ENCODE peak calls at places on chromosomes 7 and 10, in nine cellular contexts. B is stomach, M is spleen, A is GM13976, O is WERI-Rb-1, K is A549, W is GM12865, Y is HFF-Myc, Q is testis. N is an unnamed sample.

GRCh38 chr10:77702166-77702565 is 64.6 kb upstream of the KCNMA1 start:
- DNase-seq in O (no peak), K (no peak), A (no peak), B (no peak), M (no peak), Y (peak; percentile 66), Q (peak; percentile 32), W (peak; percentile 65), N (no peak)

GRCh38 chr7:135914346-135914745 is 62.8 kb downstream of the MTPN start:
- DNase-seq in M (no peak), B (no peak), Q (no peak), A (no peak), K (no peak), O (no peak), Y (no peak), W (no peak), N (no peak)

GRCh38 chr7:36657031-36657660 is 67.1 kb downstream of the AOAH start:
- DNase-seq in W (no peak), A (no peak), B (no peak), Q (no peak), Y (no peak), M (no peak), K (no peak), O (no peak), N (no peak)

GRCh38 chr7:37382546-37383088 is 66.0 kb downstream of the ELMO1 start:
- DNase-seq in W (no peak), Q (no peak), Y (no peak), B (no peak), M (no peak), O (no peak), K (no peak), A (no peak), N (no peak)

GRCh38 chr10:70889291-70889690 is 926 bp upstream of the PCBD1 start:
- DNase-seq in W (no peak), O (no peak), Y (no peak), Q (no peak), K (no peak), A (no peak), B (no peak), M (no peak), N (no peak)

GRCh38 chr10:413662-414071 is 275.8 kb downstream of the DIP2C start:
- DNase-seq in A (no peak), Y (no peak), M (peak; percentile 70), B (no peak), K (no peak), O (peak; percentile 54), W (no peak), Q (no peak), N (no peak)

GRCh38 chr7:47586925-47587324 is 5.0 kb upstream of the TNS3 start:
- DNase-seq in Q (no peak), O (no peak), B (no peak), Y (no peak), K (no peak), W (no peak), M (no peak), A (no peak), N (no peak)

GRCh38 chr10:127576751-127577161 is 27.6 kb downstream of the NPS start:
- DNase-seq in W (no peak), K (no peak), B (no peak), O (peak; percentile 72), A (no peak), Q (peak; percentile 27), M (no peak), Y (no peak), N (peak; percentile 50)

GRCh38 chr10:88254091-88254490 is 329.0 kb downstream of the RNLS start:
- DNase-seq in Q (no peak), B (no peak), Y (peak; percentile 50), K (peak; percentile 58), M (no peak), W (peak; percentile 45), A (no peak), O (no peak), N (no peak)

GRCh38 chr10:122141821-122142651 is 129.1 kb upstream of the BTBD16 start:
- DNase-seq in W (no peak), K (no peak), A (no peak), M (peak; percentile 71), O (no peak), B (no peak), Y (no peak), Q (no peak), N (peak; percentile 56)

GRCh38 chr7:48094861-48095293 is 5.8 kb downstream of the UPP1 start:
- DNase-seq in Q (no peak), O (no peak), Y (no peak), K (no peak), A (no peak), W (no peak), M (no peak), B (no peak), N (no peak)

GRCh38 chr10:97898429-97898828 is 48.8 kb downstream of the GOLGA7B start:
- DNase-seq in M (no peak), O (no peak), A (no peak), B (no peak), Y (no peak), W (no peak), K (no peak), Q (no peak), N (no peak)

GRCh38 chr7:157792954-157793353 is 456.1 kb downstream of the DNAJB6 start:
- DNase-seq in M (no peak), A (no peak), Y (no peak), O (no peak), B (no peak), Q (no peak), W (no peak), K (no peak), N (no peak)

DNA sequence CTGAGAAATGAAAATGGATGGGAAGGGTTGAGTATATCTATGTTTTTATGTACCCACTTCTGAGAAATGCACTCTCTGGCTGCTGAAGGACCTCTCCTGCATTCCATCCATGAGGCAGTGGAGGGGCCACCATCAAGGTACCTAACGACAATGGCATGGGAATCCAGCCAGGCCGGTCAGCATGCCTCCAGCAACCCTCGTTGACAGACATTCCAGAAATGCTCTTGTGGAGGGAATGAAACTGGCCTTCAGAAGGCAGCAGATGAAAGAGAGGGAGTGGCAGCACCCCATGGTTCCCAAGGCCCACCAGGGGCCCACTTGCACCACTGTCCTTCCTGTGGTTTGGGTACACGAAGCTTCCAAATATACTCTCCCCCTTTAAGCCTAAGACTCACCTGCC is 269.0 kb downstream of the ARHGAP12 start:
- DNase-seq in O (no peak), Y (no peak), A (no peak), Q (no peak), W (no peak), K (no peak), M (no peak), B (no peak), N (no peak)
- TF ChIP-seq CTCF in O (no peak), Y (no peak), A (no peak), Q (no peak), W (no peak), K (no peak), M (no peak), B (no peak), N (no peak)

DNA sequence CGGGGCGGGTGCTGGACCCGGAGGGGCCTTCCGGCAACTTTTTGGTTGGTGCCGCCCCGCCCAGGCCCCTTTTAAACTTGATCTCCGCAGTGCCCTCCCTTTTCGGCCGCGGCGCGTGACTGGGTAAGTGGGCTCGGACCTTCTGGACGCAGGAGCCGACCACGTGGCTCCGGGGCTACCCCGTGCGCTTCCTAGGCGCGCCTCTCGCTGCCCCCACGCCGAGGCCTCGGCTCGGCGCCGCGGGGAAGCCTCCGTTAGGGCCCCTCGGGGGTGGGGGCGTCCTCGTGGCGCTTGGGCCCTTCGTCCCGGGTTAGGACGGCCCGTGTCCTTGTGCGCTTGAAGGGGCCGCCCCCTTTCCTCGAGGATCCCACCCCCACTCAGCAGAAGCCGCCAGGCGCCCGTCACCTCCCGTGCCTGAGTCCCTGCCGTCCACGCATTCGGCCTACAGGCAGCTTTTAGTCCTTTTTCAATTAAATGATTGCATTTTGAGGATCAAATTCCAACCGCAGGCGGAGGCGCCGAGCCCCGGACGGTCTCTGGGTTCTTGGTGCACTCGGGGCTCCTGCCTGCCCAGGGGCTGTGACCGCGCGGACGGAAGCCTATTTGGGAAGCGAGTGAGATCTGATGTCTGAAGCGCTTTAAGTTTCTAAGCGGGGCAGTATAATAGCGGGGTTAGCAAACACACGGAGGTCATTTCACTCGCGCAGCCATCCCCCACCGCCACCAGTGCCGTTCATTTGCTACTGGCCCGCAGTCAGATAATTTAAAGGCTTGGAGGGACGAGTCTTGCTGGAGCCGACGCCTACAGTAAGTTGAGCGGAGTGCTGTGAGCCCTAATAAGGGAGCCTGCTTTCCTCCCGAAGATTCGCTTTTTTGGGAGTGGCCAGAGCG is 31.8 kb upstream of the TOMM7 start:
- DNase-seq in Q (peak; percentile 87), B (peak; percentile 77), K (peak; percentile 85), A (peak; percentile 96), O (no peak), Y (peak; percentile 67), W (peak; percentile 96), M (peak; percentile 94), N (peak; percentile 59)
- TF ChIP-seq CTCF in Q (peak; percentile 7), B (no peak), K (no peak), A (no peak), O (no peak), Y (peak; percentile 47), W (no peak), M (peak; percentile 18), N (peak; percentile 90)

GRCh38 chr7:99457050-99457645 is 8.8 kb downstream of the ATP5MF start:
- DNase-seq in Q (no peak), Y (no peak), O (no peak), K (no peak), B (no peak), A (no peak), M (no peak), W (no peak), N (no peak)

GRCh38 chr7:99457646-99458493 is 8.1 kb downstream of the ATP5MF start:
- DNase-seq in M (no peak), K (no peak), B (no peak), Y (no peak), O (no peak), Q (no peak), W (no peak), A (no peak), N (no peak)

GRCh38 chr7:99460651-99461050 is 5.3 kb downstream of the ATP5MF start:
- DNase-seq in K (no peak), O (no peak), Q (no peak), A (no peak), M (no peak), W (no peak), B (no peak), Y (no peak), N (no peak)

GRCh38 chr7:99461221-99461620 is 4.7 kb downstream of the ATP5MF start:
- DNase-seq in O (no peak), W (no peak), A (no peak), K (no peak), M (no peak), Q (no peak), B (no peak), Y (no peak), N (no peak)

DNA sequence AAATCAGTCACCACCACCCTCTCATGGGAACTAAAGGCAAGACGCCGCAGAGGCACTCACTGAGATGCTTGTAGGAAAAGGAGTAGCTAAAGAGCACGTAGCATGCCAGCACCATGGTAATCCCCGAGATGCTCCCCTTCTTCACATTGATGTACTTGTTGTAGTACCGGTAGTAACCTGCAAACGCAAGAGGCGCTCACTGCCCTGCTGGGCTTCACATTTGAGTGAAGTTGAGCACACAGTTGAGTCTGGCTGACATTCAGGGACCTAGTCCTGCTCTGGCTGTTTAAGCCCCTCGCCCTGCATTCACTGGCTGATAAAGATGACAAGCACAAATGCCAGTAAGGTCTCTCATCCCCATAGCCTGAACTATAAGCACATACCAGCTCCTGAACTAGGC is 6.9 kb downstream of the ATP5MF start:
- DNase-seq in K (no peak), Y (no peak), M (no peak), W (peak; percentile 48), Q (no peak), O (peak; percentile 46), B (no peak), A (peak; percentile 39), N (peak; percentile 43)
- TF ChIP-seq CTCF in K (peak; percentile 17), Y (peak; percentile 48), M (no peak), W (peak; percentile 38), Q (no peak), O (peak; percentile 64), B (no peak), A (no peak), N (peak; percentile 56)

GRCh38 chr7:130084037-130084875 is 13.9 kb downstream of the KLHDC10 start:
- DNase-seq in M (no peak), K (peak; percentile 36), Q (no peak), A (no peak), B (no peak), Y (no peak), O (no peak), W (peak; percentile 12), N (no peak)
- TF ChIP-seq CTCF in M (peak; percentile 53), K (peak; percentile 51), Q (no peak), A (peak; percentile 13), B (no peak), Y (peak; percentile 44), O (peak; percentile 27), W (peak; percentile 35), N (peak; percentile 50)

N was measured in glutamatergic neuron.